ENCODE peak calls at places on chromosomes 12 and 14, in four cellular contexts. B is K562, F is psoas muscle, A is left ventricle myocardium inferior. M is an unnamed sample. For H3K4me1, the result is how much of the 10 kb centered on the place peaks cover.

GRCh38 chr14:24334431-24335271 is at the start of gene ADCY4:
- DNase-seq in A (peak), F (peak), B (no peak), M (peak)

GRCh38 chr12:77734489-77734888 is 96.2 kb upstream of the NAV3 start:
- DNase-seq in F (no peak), A (no peak), B (no peak), M (no peak)

GRCh38 chr14:105047283-105048016 is 17.8 kb downstream of the GPR132 start:
- DNase-seq in A (no peak), F (no peak), B (no peak), M (no peak)

GRCh38 chr12:99131761-99132199 is 486.7 kb downstream of the APAF1 start:
- DNase-seq in F (peak), B (no peak), A (peak), M (no peak)

GRCh38 chr14:102088012-102088792 is 1.4 kb upstream of the HSP90AA1 start:
- DNase-seq in F (peak), A (peak), B (peak), M (peak)

GRCh38 chr12:114656906-114657596 is 26.9 kb downstream of the TBX3 start:
- DNase-seq in F (no peak), A (no peak), B (no peak), M (no peak)

GRCh38 chr14:92958373-92959188 is 35.6 kb downstream of the CHGA start:
- DNase-seq in B (no peak), A (no peak), F (no peak), M (no peak)

GRCh38 chr14:65492277-65492676 is 79.7 kb downstream of the FUT8 start:
- DNase-seq in A (no peak), B (no peak), F (no peak), M (no peak)

GRCh38 chr14:67172056-67172455 is 17.2 kb upstream of the GARIN2 start:
- DNase-seq in B (no peak), A (no peak), F (no peak), M (no peak)

DNA sequence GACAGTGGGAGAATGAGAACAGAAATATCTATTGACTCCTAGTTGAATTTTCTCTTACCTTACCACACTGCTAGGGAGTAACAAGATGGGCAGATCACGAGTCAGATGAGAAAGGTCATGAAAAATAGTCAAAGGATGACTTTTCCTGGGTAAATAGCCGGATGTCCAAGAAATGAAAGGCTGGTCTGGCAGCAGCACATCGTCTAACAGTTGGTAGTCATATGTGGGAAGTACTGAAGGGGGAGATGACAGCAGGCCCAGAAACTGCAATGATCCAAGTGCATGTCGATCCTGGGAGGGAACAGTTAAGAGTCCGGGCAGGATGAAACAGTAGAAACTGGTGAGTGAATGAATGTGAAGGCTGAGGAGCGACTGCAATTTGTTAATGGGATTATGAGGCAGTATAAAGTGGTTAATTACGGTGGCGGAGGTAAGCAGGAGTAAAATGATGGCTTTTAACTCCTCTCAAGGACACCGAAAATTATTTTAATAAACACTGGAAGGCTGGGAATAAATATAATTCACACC is 1.2 kb upstream of the ERC1 start:
- DNase-seq in B (no peak), F (peak), A (no peak), M (peak)
- H3K27ac ChIP-seq in B (peak), F (peak), A (peak), M (peak)

GRCh38 chr14:22713631-22713950 is 52.9 kb upstream of the OXA1L start:
- DNase-seq in A (no peak), F (no peak), B (no peak), M (no peak)
- H3K4me3 ChIP-seq in A (peak), F (peak), B (no peak), M (no peak)

DNA sequence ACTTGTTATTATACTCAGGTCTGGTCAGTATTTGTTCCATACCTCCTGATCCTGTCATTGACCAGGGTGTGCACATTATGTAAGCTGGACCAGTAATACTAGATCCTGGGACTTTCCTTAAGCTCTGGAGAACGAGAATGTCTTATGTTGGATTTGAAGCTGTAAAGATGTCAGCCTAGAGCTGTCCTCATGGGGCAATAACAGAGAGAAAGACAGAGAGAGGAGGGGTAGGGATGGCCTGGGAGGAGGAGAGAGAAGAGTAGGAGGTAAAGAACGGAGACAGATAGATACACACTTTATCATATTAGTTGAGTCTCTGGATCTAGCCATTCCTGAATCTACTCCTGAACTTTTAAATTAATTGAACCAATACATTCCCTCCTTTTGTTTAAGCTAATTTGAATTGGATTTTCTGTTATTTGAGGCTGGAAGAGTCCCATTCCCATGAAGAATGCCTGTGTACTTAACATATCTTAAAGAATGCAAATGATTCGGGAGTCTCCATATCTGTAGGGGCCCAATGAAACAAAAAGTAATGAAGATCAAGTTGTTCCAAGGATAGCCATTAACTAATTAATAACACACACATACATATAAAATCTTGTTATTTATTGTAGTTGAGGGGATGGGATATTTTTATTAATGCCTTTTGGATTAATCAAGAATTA is 55.9 kb downstream of the PLEKHA5 start:
- DNase-seq in B (no peak), F (no peak), A (no peak), M (no peak)
- H3K4me1 ChIP-seq in B (under half), F (under half), A (half or more), M (under half)

DNA sequence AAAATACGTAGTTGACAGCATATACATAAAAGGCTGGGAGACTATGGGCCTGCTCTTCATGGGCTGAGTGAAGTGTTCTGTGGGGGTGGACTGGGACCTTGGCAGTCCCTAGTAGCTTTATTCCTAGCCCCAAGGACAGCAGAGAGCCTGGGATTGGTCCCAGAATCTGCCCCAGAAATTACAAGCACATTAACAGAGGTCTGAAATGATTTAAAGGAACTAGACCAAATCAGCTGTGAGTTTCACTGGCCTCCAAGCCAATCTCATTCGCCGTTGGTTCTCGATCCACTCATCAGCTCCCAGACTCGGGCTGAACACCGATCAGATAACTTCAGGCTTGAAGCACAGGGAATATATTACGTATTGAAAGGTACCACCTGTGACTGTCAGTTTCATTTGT is 77.0 kb upstream of the PSMC1 start:
- DNase-seq in A (no peak), B (no peak), F (no peak), M (no peak)
- H3K27ac ChIP-seq in A (peak), B (no peak), F (no peak), M (no peak)

GRCh38 chr14:103127861-103128598 is 4.8 kb downstream of the TNFAIP2 start:
- DNase-seq in B (no peak), F (no peak), A (no peak), M (no peak)
- H3K4me3 ChIP-seq in B (no peak), F (peak), A (peak), M (no peak)

DNA sequence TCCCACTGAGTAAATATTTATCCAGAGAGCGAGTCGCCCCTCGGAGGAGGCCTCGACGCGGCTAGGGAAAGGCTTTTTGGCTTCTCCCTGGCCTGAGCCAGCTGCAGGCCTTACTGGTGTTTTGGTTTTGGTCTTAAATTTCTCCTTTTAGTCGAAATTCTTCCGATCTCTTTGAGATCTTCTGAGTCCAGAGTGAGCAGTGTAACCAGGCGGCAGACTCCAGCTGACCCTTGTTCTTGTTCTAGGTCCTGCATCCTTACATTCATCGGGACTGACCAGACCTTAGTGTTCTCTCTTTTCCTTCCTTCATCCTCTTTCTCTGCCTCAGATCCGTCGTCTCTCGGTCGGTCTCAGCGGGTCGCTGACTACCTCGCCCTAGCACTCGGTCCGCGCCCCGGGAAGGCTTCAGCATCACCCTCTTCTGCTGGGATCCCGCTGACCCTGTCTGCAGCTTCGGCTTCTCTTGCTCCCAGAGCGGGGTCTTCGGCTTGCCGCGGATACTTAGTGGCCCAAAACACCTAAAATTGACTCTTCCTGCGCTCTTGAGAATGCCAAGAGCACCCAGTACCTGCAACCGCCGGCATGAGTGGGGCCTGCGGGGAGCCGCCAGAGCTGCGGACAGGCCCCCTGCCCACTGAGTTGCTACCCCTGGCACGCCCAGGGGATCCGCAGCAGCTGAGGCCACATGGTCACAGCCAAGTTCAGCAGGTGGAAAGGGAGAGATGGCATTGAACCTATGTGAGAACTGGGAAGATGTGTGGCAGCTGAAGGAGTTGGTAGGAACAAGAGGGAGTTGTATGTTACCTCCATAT is 2.4 kb upstream of the PAX9 start:
- DNase-seq in A (no peak), F (no peak), B (no peak), M (no peak)
- H3K4me1 ChIP-seq in A (half or more), F (under half), B (under half), M (half or more)

GRCh38 chr12:71456316-71456715 is 16.7 kb downstream of the LGR5 start:
- DNase-seq in F (no peak), A (no peak), B (no peak), M (no peak)

GRCh38 chr12:71452006-71452405 is 12.4 kb downstream of the LGR5 start:
- DNase-seq in A (no peak), B (no peak), F (no peak), M (no peak)

GRCh38 chr12:71456990-71457389 is 17.4 kb downstream of the LGR5 start:
- DNase-seq in A (no peak), B (no peak), F (no peak), M (no peak)

GRCh38 chr12:71460318-71460717 is 20.7 kb downstream of the LGR5 start:
- DNase-seq in B (no peak), A (no peak), F (no peak), M (no peak)

GRCh38 chr12:71455028-71455737 is 15.6 kb downstream of the LGR5 start:
- DNase-seq in F (no peak), B (no peak), A (no peak), M (no peak)
- H3K27ac ChIP-seq in F (peak), B (no peak), A (no peak), M (no peak)

DNA sequence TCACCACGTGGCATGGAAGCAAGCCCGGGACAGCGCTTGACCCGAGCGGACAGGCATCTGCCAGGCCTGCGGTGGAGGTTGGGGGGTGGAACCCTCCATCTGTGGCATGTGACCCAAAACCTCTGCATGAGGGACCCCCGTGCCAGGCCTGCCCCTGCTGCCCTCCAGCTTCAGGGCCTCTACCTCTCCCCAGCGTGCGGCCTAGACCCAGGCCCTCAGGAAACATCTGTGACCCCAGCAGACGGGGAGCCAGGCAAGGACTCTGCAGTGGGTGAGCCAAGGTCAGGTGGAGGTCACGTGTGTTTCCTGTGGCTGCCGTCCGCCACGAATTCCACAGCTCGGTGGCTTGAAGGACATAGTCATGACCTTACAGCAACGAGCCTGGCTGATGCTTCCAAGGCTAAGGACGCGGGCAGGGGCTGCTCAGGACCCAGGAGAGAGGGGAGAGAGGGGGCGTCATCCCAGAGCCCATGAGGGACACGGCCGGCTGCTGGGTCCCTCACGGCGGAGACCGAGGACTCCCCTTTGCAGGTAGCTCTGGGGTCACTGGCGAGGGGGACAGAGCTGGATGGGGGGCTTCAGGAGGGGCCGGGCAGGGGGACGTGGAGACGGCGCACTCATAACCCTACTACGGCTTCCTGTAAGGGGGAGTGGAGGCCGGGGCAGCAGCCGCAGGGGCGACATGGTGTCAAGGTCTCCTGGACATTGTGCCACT is 91.5 kb downstream of the GALNT9 start:
- DNase-seq in A (no peak), F (no peak), B (no peak), M (no peak)
- H3K4me3 ChIP-seq in A (no peak), F (no peak), B (no peak), M (no peak)

DNA sequence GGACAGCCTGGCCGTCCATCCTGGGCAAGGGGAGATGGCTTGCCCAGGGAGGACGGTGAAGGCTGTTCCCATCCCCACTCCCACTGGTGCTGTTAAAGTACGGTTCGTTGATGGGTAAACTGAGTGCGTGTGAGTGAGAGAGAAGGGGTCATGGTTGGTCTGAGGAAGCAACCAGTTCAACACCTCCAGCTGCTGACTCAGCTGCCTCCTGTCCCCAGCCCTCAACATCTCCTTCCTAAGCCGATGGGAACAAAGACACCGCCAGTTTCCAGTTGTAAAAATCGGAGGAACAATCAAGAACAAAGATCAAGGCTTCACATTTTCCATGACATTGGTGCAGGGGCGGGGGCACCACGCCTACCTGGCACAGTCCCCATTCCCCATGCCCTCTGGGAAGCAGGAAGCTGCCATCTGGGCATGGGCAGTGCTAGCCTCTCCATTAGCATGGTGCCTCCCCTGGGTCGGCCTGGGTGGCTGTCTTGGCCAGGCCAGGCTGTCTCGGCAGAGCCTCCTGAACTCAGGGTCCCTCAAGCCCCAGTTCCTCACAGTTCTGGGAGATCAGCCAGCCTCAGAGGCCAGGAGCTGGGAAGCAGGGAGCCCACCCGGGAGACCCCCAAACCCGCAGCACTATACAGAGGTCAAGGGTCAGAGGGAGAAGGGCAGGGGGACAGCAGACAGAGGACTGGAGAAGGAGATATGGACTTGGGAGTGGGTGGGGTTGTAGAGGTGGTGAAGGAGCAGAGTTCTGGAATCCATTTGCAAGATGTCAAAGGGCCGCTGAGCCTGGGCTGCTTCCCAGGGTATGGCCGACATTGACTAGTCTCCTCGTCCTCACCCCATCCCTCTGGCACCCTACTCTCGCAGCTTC is 19.7 kb upstream of the TMEM106C start:
- DNase-seq in F (no peak), A (no peak), B (no peak), M (no peak)
- H3K4me1 ChIP-seq in F (under half), A (under half), B (under half), M (under half)

DNA sequence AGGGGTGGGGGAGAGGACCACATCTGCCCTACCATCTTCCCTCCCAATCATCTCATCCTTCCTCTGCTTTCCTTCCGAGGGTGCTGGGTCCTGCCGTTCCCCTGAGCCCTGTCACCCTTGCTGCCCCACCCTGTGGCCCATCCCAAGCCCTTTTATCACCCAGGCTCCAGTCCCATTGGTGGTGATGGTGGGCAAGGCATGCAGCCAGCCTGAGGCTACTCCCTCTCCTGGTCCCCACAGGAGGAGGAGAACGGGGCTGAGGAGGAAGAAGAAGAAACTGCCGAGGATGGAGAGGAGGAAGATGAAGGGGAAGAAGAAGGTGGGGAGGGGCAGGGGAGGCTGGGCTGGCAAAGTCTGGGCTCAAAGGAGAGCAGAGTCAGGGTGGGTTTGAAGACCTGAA is 2.6 kb upstream of the LAG3 start:
- DNase-seq in B (no peak), A (no peak), F (no peak), M (no peak)
- H3K27ac ChIP-seq in B (no peak), A (no peak), F (no peak), M (no peak)